ENCODE peak calls at places on chromosomes 6 and 20, in four cellular contexts. Z is left ventricle myocardium superior; J is CD4-positive, alpha-beta memory T cell; T is RPMI7951. C is an unnamed sample.

GRCh38 chr6:16472349-16473069 is 234.1 kb downstream of the GMPR start:
- DNase-seq in Z (no peak), J (no peak), T (no peak), C (no peak)

GRCh38 chr6:169319561-169319960 is 65.9 kb upstream of the THBS2 start:
- DNase-seq in Z (no peak), J (no peak), T (peak), C (no peak)

GRCh38 chr20:3414122-3414521 is 6.7 kb upstream of the DNAAF9 start:
- DNase-seq in Z (no peak), J (no peak), T (no peak), C (no peak)

GRCh38 chr20:10369723-10370090 is 64.3 kb downstream of the MKKS start:
- DNase-seq in Z (no peak), J (no peak), T (peak), C (no peak)

GRCh38 chr20:19937651-19938420 is 79.3 kb upstream of the NAA20 start:
- DNase-seq in Z (no peak), J (peak), T (no peak), C (peak)

GRCh38 chr6:66134021-66134420 is 427.0 kb upstream of the EYS start:
- DNase-seq in Z (no peak), J (no peak), T (no peak), C (no peak)

GRCh38 chr6:112434896-112435295 is 87.8 kb downstream of the RFPL4B start:
- DNase-seq in Z (no peak), J (no peak), T (no peak), C (no peak)

GRCh38 chr6:107700016-107700335 is 124.1 kb downstream of the SCML4 start:
- DNase-seq in Z (no peak), J (no peak), T (no peak), C (no peak)

GRCh38 chr20:50244352-50245149 is 53.9 kb downstream of the CEBPB start:
- DNase-seq in Z (no peak), J (no peak), T (peak), C (no peak)

GRCh38 chr20:1900321-1900791 is 5.1 kb downstream of the SIRPA start:
- DNase-seq in Z (peak), J (no peak), T (peak), C (peak)

GRCh38 chr6:116528800-116529199 is 16.7 kb downstream of the TRAPPC3L start:
- DNase-seq in Z (no peak), J (no peak), T (peak), C (no peak)

GRCh38 chr6:157242791-157243190 is 80.5 kb downstream of the TMEM242 start:
- DNase-seq in Z (no peak), J (no peak), T (no peak), C (no peak)

GRCh38 chr6:41548841-41549642 is 2.9 kb downstream of the FOXP4 start:
- DNase-seq in Z (no peak), J (no peak), T (no peak), C (no peak)

GRCh38 chr6:111662192-111662793 is 56.6 kb upstream of the TRAF3IP2 start:
- DNase-seq in Z (no peak), J (no peak), T (no peak), C (no peak)

GRCh38 chr6:44542401-44543116 is 155.1 kb downstream of the CDC5L start:
- DNase-seq in Z (no peak), J (no peak), T (no peak), C (no peak)

GRCh38 chr6:111559193-111560097 is 46.2 kb downstream of the TRAF3IP2 start:
- DNase-seq in Z (peak), J (no peak), T (no peak), C (peak)

GRCh38 chr6:2988426-2989331 is 11.0 kb upstream of the NQO2 start:
- DNase-seq in Z (peak), J (peak), T (peak), C (peak)

GRCh38 chr20:38130687-38131587 is 34.1 kb downstream of the TGM2 start:
- DNase-seq in Z (no peak), J (no peak), T (no peak), C (no peak)

GRCh38 chr6:164252952-164253351 is 838.4 kb downstream of the QKI start:
- DNase-seq in Z (no peak), J (no peak), T (peak), C (no peak)

GRCh38 chr6:16318538-16318937 is 80.2 kb downstream of the GMPR start:
- DNase-seq in Z (no peak), J (no peak), T (peak), C (peak)

GRCh38 chr6:44666324-44666723 is 278.8 kb downstream of the CDC5L start:
- DNase-seq in Z (no peak), J (no peak), T (no peak), C (no peak)

GRCh38 chr6:129032602-129033001 is 149.7 kb downstream of the LAMA2 start:
- DNase-seq in Z (no peak), J (no peak), T (no peak), C (no peak)

GRCh38 chr6:1208876-1209275 is 103.0 kb upstream of the FOXQ1 start:
- DNase-seq in Z (no peak), J (no peak), T (no peak), C (no peak)

GRCh38 chr20:5996765-5997164 is 46.3 kb downstream of the MCM8 start:
- DNase-seq in Z (no peak), J (peak), T (no peak), C (peak)

GRCh38 chr6:53495496-53495895 is 49.4 kb downstream of the GCLC start:
- DNase-seq in Z (no peak), J (no peak), T (no peak), C (no peak)

GRCh38 chr6:64084201-64084663 is 448.6 kb downstream of the PHF3 start:
- DNase-seq in Z (no peak), J (no peak), T (no peak), C (no peak)

GRCh38 chr6:53287336-53288225 is 61.2 kb downstream of the ELOVL5 start:
- DNase-seq in Z (peak), J (no peak), T (no peak), C (no peak)

GRCh38 chr6:71082033-71082620 is 125.3 kb upstream of the B3GAT2 start:
- DNase-seq in Z (no peak), J (no peak), T (peak), C (no peak)

C was measured in Jurkat, Clone E6-1.